ENCODE peak calls at places on chromosome 17, in six cellular contexts. Q is SK-N-SH, O is endothelial cell of umbilical vein, M is NB4, B is A549, L is HCT116. P is an unnamed sample.

GRCh38 chr17:61758430-61758829 is 104.9 kb downstream of the BRIP1 start:
- DNase-seq in Q (no peak), O (no peak), M (no peak), B (no peak), L (no peak), P (no peak)

GRCh38 chr17:7146115-7146514 is 31.5 kb upstream of the ASGR2 start:
- DNase-seq in Q (no peak), O (peak), M (no peak), B (no peak), L (no peak), P (no peak)

GRCh38 chr17:81941484-81942166 is 4.5 kb upstream of the PYCR1 start:
- DNase-seq in Q (no peak), O (no peak), M (no peak), B (no peak), L (no peak), P (peak)

GRCh38 chr17:72840019-72840418 is 252.5 kb downstream of the SLC39A11 start:
- DNase-seq in Q (no peak), O (no peak), M (no peak), B (no peak), L (no peak), P (no peak)

GRCh38 chr17:75010683-75011406 is 1.6 kb upstream of the MRPL58 start:
- DNase-seq in Q (peak), O (peak), M (no peak), B (peak), L (no peak), P (peak)

GRCh38 chr17:37483311-37484039 is 6.2 kb upstream of the DUSP14 start:
- DNase-seq in Q (peak), O (no peak), M (peak), B (peak), L (no peak), P (no peak)

GRCh38 chr17:58527306-58527705 is 12.9 kb upstream of the MTMR4 start:
- DNase-seq in Q (no peak), O (no peak), M (peak), B (no peak), L (no peak), P (no peak)

GRCh38 chr17:60577147-60577925 is 22.7 kb upstream of the PPM1D start:
- DNase-seq in Q (peak), O (peak), M (peak), B (no peak), L (no peak), P (no peak)

GRCh38 chr17:65074778-65075250 is 18.3 kb upstream of the GNA13 start:
- DNase-seq in Q (peak), O (peak), M (no peak), B (peak), L (no peak), P (no peak)

GRCh38 chr17:51045616-51046526 is 74.8 kb downstream of the SPAG9 start:
- DNase-seq in Q (peak), O (no peak), M (no peak), B (no peak), L (no peak), P (no peak)
- TF ChIP-seq MAX in Q (no peak), O (no peak), M (no peak), B (no peak), L (no peak), P (no peak)

GRCh38 chr17:78838574-78839005 is 2.0 kb downstream of the USP36 start:
- DNase-seq in Q (no peak), O (no peak), M (no peak), B (no peak), L (no peak), P (no peak)

GRCh38 chr17:78839762-78840529 is 668 bp downstream of the USP36 start:
- DNase-seq in Q (peak), O (peak), M (peak), B (peak), L (no peak), P (no peak)

GRCh38 chr17:78840530-78840779 is 159 bp downstream of the USP36 start:
- DNase-seq in Q (no peak), O (no peak), M (no peak), B (no peak), L (no peak), P (no peak)

GRCh38 chr17:78840780-78841611 is at the start of gene USP36:
- DNase-seq in Q (peak), O (peak), M (peak), B (peak), L (peak), P (peak)

DNA sequence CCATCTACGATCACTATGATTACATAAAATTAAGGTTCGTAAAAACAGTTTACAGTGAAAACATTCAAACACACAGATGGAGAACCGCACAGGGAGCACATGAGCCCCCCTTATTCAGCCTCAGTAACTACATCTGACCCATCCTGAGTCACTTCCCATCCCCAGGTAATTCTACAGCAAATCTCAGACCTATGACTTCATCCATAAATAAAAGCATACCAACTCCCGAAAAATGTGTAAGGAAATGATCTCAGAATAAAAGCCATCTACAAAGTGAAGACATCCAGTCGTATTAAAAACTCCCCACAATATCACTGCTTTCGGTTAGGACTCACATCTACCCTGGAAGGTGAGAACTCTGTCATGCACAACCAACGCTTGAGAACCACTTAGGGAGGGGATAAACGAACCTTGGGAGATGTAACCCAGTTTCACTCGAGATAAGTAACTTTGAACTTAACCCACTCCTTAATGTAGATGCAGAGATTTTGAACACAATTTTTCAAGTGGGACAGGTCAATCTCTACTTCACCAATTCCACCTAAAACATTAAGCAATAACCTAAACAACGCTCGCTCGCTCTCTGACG is 1.3 kb downstream of the USP36 start:
- DNase-seq in Q (no peak), O (peak), M (peak), B (no peak), L (no peak), P (no peak)
- TF ChIP-seq MAX in Q (peak), O (no peak), M (no peak), B (no peak), L (no peak), P (no peak)

GRCh38 chr17:47717845-47718621 is 15.0 kb upstream of the TBX21 start:
- DNase-seq in Q (no peak), O (no peak), M (peak), B (no peak), L (no peak), P (no peak)
- TF ChIP-seq MAX in Q (no peak), O (no peak), M (no peak), B (no peak), L (no peak), P (no peak)

GRCh38 chr17:624341-624860 is 90.2 kb downstream of the VPS53 start:
- DNase-seq in Q (no peak), O (peak), M (no peak), B (no peak), L (no peak), P (no peak)
- TF ChIP-seq MAX in Q (no peak), O (no peak), M (no peak), B (no peak), L (no peak), P (no peak)

GRCh38 chr17:10001296-10001904 is 96.3 kb upstream of the RCVRN start:
- DNase-seq in Q (no peak), O (no peak), M (peak), B (no peak), L (no peak), P (no peak)
- TF ChIP-seq MAX in Q (no peak), O (no peak), M (no peak), B (no peak), L (no peak), P (no peak)

DNA sequence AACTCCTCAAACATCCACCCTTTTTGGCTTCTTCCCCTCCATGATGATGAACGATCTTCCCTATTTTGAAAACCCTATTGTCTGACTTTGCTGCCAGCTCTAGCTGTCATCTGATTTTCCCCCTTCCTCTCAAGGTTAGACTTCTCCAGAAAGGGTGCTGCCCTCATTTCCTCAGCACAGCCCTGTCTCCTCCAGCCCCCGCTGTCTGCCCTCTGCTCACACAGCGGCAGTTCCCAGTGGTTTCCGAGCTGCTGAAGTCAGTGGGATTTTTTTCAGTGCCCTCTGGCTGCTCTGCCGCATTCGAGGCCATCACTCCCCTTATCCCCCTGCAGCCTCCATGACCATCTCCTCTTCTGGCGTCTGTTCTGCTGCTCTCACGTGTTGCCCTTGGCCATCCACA is 26.6 kb upstream of the C17orf107 start:
- DNase-seq in Q (peak), O (peak), M (no peak), B (no peak), L (no peak), P (no peak)
- TF ChIP-seq MAX in Q (no peak), O (no peak), M (no peak), B (no peak), L (no peak), P (no peak)

GRCh38 chr17:8160741-8161221 is 2.0 kb downstream of the VAMP2 start:
- DNase-seq in Q (no peak), O (no peak), M (no peak), B (no peak), L (no peak), P (no peak)

GRCh38 chr17:8163978-8164814 is 1.4 kb upstream of the VAMP2 start:
- DNase-seq in Q (no peak), O (no peak), M (peak), B (peak), L (no peak), P (no peak)

GRCh38 chr17:8162997-8163977 is 539 bp upstream of the VAMP2 start:
- DNase-seq in Q (peak), O (peak), M (no peak), B (no peak), L (no peak), P (peak)

GRCh38 chr17:8161289-8162231 is 1.2 kb downstream of the VAMP2 start:
- DNase-seq in Q (no peak), O (no peak), M (no peak), B (no peak), L (no peak), P (no peak)

DNA sequence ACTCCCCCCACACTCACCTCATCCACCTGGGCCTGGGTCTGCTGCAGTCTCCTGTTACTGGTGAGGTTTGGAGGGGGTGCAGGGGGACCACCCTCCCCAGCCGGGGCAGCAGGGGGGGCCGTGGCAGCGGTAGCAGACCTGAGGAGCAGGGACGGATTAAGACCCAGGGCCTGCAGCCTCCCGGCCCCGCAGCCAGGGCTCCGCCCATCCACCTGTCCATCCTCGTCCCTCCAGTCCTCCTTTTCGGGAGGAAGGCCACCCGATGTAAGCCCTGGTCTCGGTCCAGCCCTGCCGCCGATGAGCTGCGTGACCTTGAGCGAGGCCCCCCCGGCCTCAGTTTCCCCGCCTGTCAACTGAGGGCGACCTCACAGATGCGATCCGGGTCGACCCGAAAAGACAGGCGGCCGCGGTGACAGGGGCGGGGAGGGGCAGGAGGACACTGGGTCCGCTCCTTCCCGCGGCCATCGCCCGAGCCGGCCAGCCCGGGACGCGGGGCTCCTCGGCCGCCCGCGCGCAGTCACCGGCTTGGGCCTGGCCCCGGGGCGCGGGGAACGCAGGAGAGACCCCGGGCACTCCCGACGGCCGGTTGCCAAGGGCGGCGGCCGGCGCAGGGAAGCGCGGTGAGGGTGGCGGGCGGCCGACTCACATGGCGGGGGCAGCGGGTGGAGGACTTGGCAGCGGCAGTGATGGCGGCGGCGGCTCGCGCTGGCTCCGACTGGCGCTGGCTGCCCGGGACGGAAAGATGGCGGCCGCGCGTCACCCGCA is at the start of gene VAMP2:
- DNase-seq in Q (peak), O (peak), M (peak), B (peak), L (no peak), P (peak)
- TF ChIP-seq MAX in Q (peak), O (no peak), M (no peak), B (peak), L (no peak), P (no peak)

GRCh38 chr17:2723505-2723996 is 12.0 kb upstream of the CLUH start:
- DNase-seq in Q (no peak), O (no peak), M (no peak), B (no peak), L (no peak), P (peak)

GRCh38 chr17:2721603-2722002 is 10.0 kb upstream of the CLUH start:
- DNase-seq in Q (no peak), O (no peak), M (no peak), B (no peak), L (no peak), P (no peak)

GRCh38 chr17:2724783-2725164 is 13.2 kb upstream of the CLUH start:
- DNase-seq in Q (no peak), O (peak), M (peak), B (peak), L (no peak), P (peak)

GRCh38 chr17:2722611-2723010 is 11.0 kb upstream of the CLUH start:
- DNase-seq in Q (no peak), O (no peak), M (no peak), B (no peak), L (no peak), P (no peak)

GRCh38 chr17:2723997-2724782 is 12.6 kb upstream of the CLUH start:
- DNase-seq in Q (peak), O (no peak), M (no peak), B (no peak), L (no peak), P (peak)
- TF ChIP-seq MAX in Q (no peak), O (no peak), M (no peak), B (no peak), L (peak), P (no peak)

GRCh38 chr17:35372846-35373531 is 432 bp downstream of the SLFN11 start:
- DNase-seq in Q (peak), O (peak), M (peak), B (no peak), L (no peak), P (peak)

GRCh38 chr17:35374766-35375344 is 1.4 kb upstream of the SLFN11 start:
- DNase-seq in Q (no peak), O (peak), M (no peak), B (no peak), L (no peak), P (no peak)

GRCh38 chr17:35373984-35374765 is 754 bp upstream of the SLFN11 start:
- DNase-seq in Q (peak), O (no peak), M (peak), B (peak), L (no peak), P (peak)

GRCh38 chr17:35371934-35372333 is 1.5 kb downstream of the SLFN11 start:
- DNase-seq in Q (no peak), O (no peak), M (no peak), B (no peak), L (no peak), P (no peak)

GRCh38 chr17:35373532-35373983 is at the start of gene SLFN11:
- DNase-seq in Q (peak), O (peak), M (peak), B (peak), L (no peak), P (no peak)
- TF ChIP-seq MAX in Q (no peak), O (no peak), M (no peak), B (no peak), L (no peak), P (no peak)